ENCODE peak calls at places on chromosomes 13 and 19, in ten cellular contexts. A is glutamatergic neuron, D is mucosa of descending colon, H is tibial nerve, K is psoas muscle, V is tibial artery, X is GM23338, G is activated B cell treated with CpG ODN at 0.5 μM for 24 hours, M is nephron progenitor cell, U is GM20000. T is an unnamed sample.

GRCh38 chr13:39835253-39835652 is 179.8 kb downstream of the COG6 start:
- DNase-seq in A (no peak), D (no peak), H (no peak), K (no peak), V (no peak), X (no peak), G (no peak), M (peak), U (no peak), T (no peak)

GRCh38 chr13:110113284-110113764 is 193.6 kb downstream of the COL4A1 start:
- DNase-seq in A (no peak), D (no peak), H (no peak), K (peak), V (no peak), X (no peak), G (no peak), M (no peak), U (no peak), T (no peak)

GRCh38 chr13:98325724-98326123 is 148.7 kb upstream of the RNF113B start:
- DNase-seq in A (no peak), D (no peak), H (no peak), K (no peak), V (no peak), X (no peak), G (no peak), M (no peak), U (no peak), T (no peak)

GRCh38 chr19:31312004-31312403 is 37.2 kb downstream of the TSHZ3 start:
- DNase-seq in A (no peak), D (peak), H (no peak), K (no peak), V (no peak), X (no peak), G (no peak), M (no peak), U (no peak), T (no peak)

GRCh38 chr13:79096099-79096498 is 310.0 kb downstream of the RBM26 start:
- DNase-seq in A (no peak), D (no peak), H (no peak), K (no peak), V (no peak), X (peak), G (no peak), M (no peak), U (no peak), T (no peak)

GRCh38 chr19:1591421-1592022 is 1.1 kb downstream of the MBD3 start:
- DNase-seq in A (no peak), D (no peak), H (no peak), K (no peak), V (no peak), X (no peak), G (no peak), M (no peak), U (no peak), T (no peak)

GRCh38 chr19:38514812-38515633 is 81.5 kb downstream of the RYR1 start:
- DNase-seq in A (peak), D (peak), H (peak), K (peak), V (peak), X (peak), G (peak), M (peak), U (peak), T (peak)

GRCh38 chr19:33306853-33307792 is 4.8 kb upstream of the CEBPA start:
- DNase-seq in A (no peak), D (no peak), H (no peak), K (no peak), V (no peak), X (no peak), G (no peak), M (no peak), U (no peak), T (no peak)

GRCh38 chr13:73715910-73716257 is 418.3 kb downstream of the KLF12 start:
- DNase-seq in A (no peak), D (no peak), H (no peak), K (no peak), V (no peak), X (no peak), G (no peak), M (no peak), U (peak), T (no peak)

GRCh38 chr19:52600639-52601024 is 30.5 kb downstream of the ZNF701 start:
- DNase-seq in A (peak), D (peak), H (no peak), K (peak), V (peak), X (peak), G (no peak), M (no peak), U (no peak), T (peak)

GRCh38 chr19:28239270-28239669 is 973.7 kb downstream of the UQCRFS1 start:
- DNase-seq in A (peak), D (peak), H (no peak), K (no peak), V (no peak), X (peak), G (no peak), M (peak), U (no peak), T (no peak)
- TF ChIP-seq CTCF in A (peak), D (no peak), H (no peak), K (no peak), V (no peak), X (peak), G (no peak), M (peak), U (no peak), T (no peak)

GRCh38 chr13:95233026-95233635 is 68.1 kb downstream of the ABCC4 start:
- DNase-seq in A (no peak), D (no peak), H (no peak), K (no peak), V (no peak), X (no peak), G (no peak), M (no peak), U (no peak), T (no peak)
- TF ChIP-seq CTCF in A (no peak), D (no peak), H (no peak), K (no peak), V (no peak), X (no peak), G (no peak), M (no peak), U (no peak), T (no peak)

DNA sequence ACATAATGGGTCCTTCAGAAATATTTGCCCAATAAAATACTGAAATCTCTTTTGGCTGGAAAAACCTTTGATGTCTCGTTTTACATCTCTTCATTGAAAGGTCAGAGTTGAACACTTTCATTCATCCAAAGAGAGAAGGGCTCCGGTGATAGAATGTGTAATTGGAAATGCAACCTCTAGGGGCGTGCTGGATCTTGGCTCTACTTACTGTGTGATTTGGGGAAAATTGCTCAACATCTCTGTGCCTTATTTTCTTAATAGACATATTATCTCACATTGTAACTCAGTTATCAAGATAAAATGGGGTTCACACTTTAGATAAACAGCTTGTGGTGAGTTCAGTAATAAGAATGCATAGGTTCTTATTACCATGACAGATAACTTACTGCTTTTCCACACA is 1444.1 kb downstream of the SLITRK5 start:
- DNase-seq in A (no peak), D (no peak), H (no peak), K (no peak), V (no peak), X (peak), G (no peak), M (no peak), U (no peak), T (no peak)
- TF ChIP-seq CTCF in A (peak), D (no peak), H (no peak), K (no peak), V (no peak), X (peak), G (no peak), M (peak), U (no peak), T (no peak)

GRCh38 chr19:9865732-9866627 is 30.9 kb downstream of the PIN1 start:
- DNase-seq in A (no peak), D (peak), H (no peak), K (no peak), V (no peak), X (peak), G (no peak), M (no peak), U (no peak), T (peak)

GRCh38 chr19:9861503-9861902 is 26.4 kb downstream of the PIN1 start:
- DNase-seq in A (no peak), D (no peak), H (no peak), K (no peak), V (no peak), X (no peak), G (no peak), M (no peak), U (no peak), T (no peak)

GRCh38 chr19:9862897-9863296 is 27.8 kb downstream of the PIN1 start:
- DNase-seq in A (no peak), D (no peak), H (no peak), K (no peak), V (no peak), X (no peak), G (no peak), M (no peak), U (no peak), T (no peak)

GRCh38 chr19:9860407-9860806 is 25.3 kb downstream of the PIN1 start:
- DNase-seq in A (no peak), D (no peak), H (no peak), K (no peak), V (no peak), X (no peak), G (no peak), M (no peak), U (no peak), T (no peak)

DNA sequence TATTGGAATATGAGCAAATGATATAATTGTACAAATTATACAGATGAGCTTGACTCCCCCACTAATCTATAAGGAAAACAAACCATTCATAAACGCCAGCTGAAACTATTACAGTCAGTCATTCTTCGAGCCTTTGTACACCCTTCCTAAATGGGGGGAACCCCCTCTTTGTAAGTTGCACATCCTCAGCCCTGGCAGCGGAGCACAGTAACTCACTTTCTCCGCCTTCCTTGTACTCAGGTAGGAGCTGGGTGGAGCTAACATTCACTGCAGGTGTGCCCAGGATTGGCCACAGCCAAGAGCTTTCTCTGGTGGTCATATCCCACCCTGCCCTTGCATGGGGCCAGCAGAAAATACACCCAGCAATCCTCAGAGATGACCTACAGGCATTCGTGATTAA is 28.6 kb downstream of the PIN1 start:
- DNase-seq in A (no peak), D (no peak), H (no peak), K (no peak), V (no peak), X (no peak), G (no peak), M (no peak), U (no peak), T (no peak)
- TF ChIP-seq CTCF in A (no peak), D (no peak), H (no peak), K (no peak), V (no peak), X (no peak), G (no peak), M (no peak), U (no peak), T (no peak)

GRCh38 chr13:61258185-61258584 is 157.5 kb downstream of the PCDH20 start:
- DNase-seq in A (no peak), D (no peak), H (no peak), K (no peak), V (no peak), X (no peak), G (no peak), M (no peak), U (no peak), T (no peak)

GRCh38 chr13:61252213-61252612 is 163.4 kb downstream of the PCDH20 start:
- DNase-seq in A (no peak), D (no peak), H (no peak), K (no peak), V (no peak), X (no peak), G (no peak), M (no peak), U (no peak), T (no peak)

GRCh38 chr13:61253105-61253877 is 162.4 kb downstream of the PCDH20 start:
- DNase-seq in A (no peak), D (no peak), H (no peak), K (no peak), V (no peak), X (no peak), G (no peak), M (no peak), U (no peak), T (no peak)

DNA sequence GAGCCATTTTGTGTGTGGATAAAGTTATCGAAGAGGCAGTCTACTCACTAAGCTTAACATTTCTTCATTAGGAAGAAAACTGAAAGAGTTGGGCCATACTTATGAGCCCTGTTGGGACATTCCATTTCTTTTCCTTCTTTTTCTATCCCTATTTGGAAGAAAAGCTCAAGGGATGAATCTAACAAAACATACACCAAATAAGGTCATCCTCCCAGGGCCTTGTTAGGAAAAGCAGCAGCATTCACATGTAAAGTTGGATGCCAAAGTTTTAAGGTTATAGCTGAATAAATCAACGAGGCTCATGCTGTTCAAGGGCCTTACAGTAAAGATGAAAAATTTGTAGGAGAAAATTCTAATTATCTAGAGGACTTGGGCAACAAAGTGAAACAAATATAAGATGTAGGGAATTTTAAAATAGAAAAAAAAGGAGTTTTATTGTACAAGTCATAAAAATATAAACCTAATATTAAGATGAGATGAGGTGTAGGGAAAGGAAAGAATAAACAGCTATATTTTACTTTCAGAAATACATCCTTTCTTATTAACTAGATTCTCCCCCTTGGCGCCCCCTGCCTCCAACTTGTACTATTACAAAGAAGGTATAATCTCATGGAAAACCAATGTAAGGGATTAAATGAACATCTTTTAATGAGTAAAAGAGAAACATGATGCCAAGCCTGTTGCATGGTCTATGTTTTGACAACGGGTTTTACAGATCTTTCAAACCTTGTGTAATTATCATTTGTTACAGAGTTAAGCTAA is 160.4 kb downstream of the PCDH20 start:
- DNase-seq in A (no peak), D (peak), H (no peak), K (no peak), V (no peak), X (peak), G (no peak), M (peak), U (no peak), T (no peak)
- TF ChIP-seq CTCF in A (no peak), D (no peak), H (no peak), K (no peak), V (no peak), X (peak), G (no peak), M (peak), U (no peak), T (no peak)

GRCh38 chr13:95301135-95301946 is at the start of gene ABCC4:
- DNase-seq in A (peak), D (peak), H (no peak), K (peak), V (peak), X (peak), G (peak), M (peak), U (peak), T (peak)
- TF ChIP-seq CTCF in A (no peak), D (peak), H (no peak), K (no peak), V (no peak), X (no peak), G (no peak), M (no peak), U (no peak), T (no peak)

GRCh38 chr13:49828452-49828851 is 36.0 kb upstream of the KPNA3 start:
- DNase-seq in A (no peak), D (no peak), H (no peak), K (no peak), V (no peak), X (peak), G (no peak), M (no peak), U (no peak), T (no peak)
- TF ChIP-seq CTCF in A (no peak), D (no peak), H (no peak), K (no peak), V (no peak), X (no peak), G (no peak), M (no peak), U (no peak), T (no peak)

GRCh38 chr19:55255618-55256423 is 3.0 kb downstream of the PPP6R1 start:
- DNase-seq in A (no peak), D (no peak), H (no peak), K (no peak), V (no peak), X (no peak), G (peak), M (peak), U (no peak), T (no peak)

GRCh38 chr19:55253264-55253663 is 5.6 kb downstream of the PPP6R1 start:
- DNase-seq in A (no peak), D (no peak), H (no peak), K (no peak), V (no peak), X (no peak), G (no peak), M (no peak), U (no peak), T (no peak)

GRCh38 chr19:55253842-55254624 is 4.8 kb downstream of the PPP6R1 start:
- DNase-seq in A (no peak), D (peak), H (no peak), K (no peak), V (no peak), X (peak), G (peak), M (no peak), U (peak), T (peak)

GRCh38 chr19:55252760-55253159 is 6.1 kb downstream of the PPP6R1 start:
- DNase-seq in A (no peak), D (no peak), H (no peak), K (no peak), V (no peak), X (no peak), G (no peak), M (no peak), U (no peak), T (no peak)

GRCh38 chr19:55254625-55254977 is 4.2 kb downstream of the PPP6R1 start:
- DNase-seq in A (no peak), D (no peak), H (no peak), K (no peak), V (no peak), X (no peak), G (no peak), M (no peak), U (no peak), T (no peak)
- TF ChIP-seq CTCF in A (no peak), D (no peak), H (no peak), K (no peak), V (no peak), X (no peak), G (no peak), M (no peak), U (no peak), T (no peak)

GRCh38 chr13:33009019-33009418 is 7.2 kb upstream of the KL start:
- DNase-seq in A (no peak), D (no peak), H (no peak), K (no peak), V (no peak), X (no peak), G (no peak), M (no peak), U (no peak), T (no peak)
- TF ChIP-seq CTCF in A (no peak), D (no peak), H (no peak), K (no peak), V (no peak), X (no peak), G (no peak), M (no peak), U (no peak), T (no peak)

T was measured in natural killer cell.